ENCODE peak calls at places on chromosome 15, in five cellular contexts. One of them, this sample, is unnamed.

GRCh38 chr15:74140445-74140761 is 10.0 kb downstream of the ISLR2 start:
- ATAC-seq in GM23338: peak; percentile 13
- ATAC-seq in GM12878: no peak
- ATAC-seq in Panc1: no peak
- ATAC-seq in K562: no peak
- ATAC-seq in this sample: no peak

GRCh38 chr15:35911052-35911780 is 365.3 kb upstream of the DPH6 start:
- ATAC-seq in GM23338: no peak
- ATAC-seq in GM12878: no peak
- ATAC-seq in Panc1: no peak
- ATAC-seq in K562: no peak
- ATAC-seq in this sample: no peak

GRCh38 chr15:75952512-75952911 is 48.8 kb downstream of the FBXO22 start:
- ATAC-seq in GM23338: no peak
- ATAC-seq in GM12878: no peak
- ATAC-seq in Panc1: no peak
- ATAC-seq in K562: no peak
- ATAC-seq in this sample: no peak

GRCh38 chr15:82315519-82316246 is 33.6 kb downstream of the GOLGA6L10 start:
- ATAC-seq in GM23338: no peak
- ATAC-seq in GM12878: no peak
- ATAC-seq in Panc1: no peak
- ATAC-seq in K562: no peak
- ATAC-seq in this sample: no peak

GRCh38 chr15:88299502-88299901 is 43.0 kb upstream of the NTRK3 start:
- ATAC-seq in GM23338: peak; percentile 56
- ATAC-seq in GM12878: no peak
- ATAC-seq in Panc1: no peak
- ATAC-seq in K562: no peak
- ATAC-seq in this sample: no peak

GRCh38 chr15:64162478-64162868 is 349 bp downstream of the PPIB start:
- ATAC-seq in GM23338: peak; percentile 46
- ATAC-seq in GM12878: peak; percentile 53
- ATAC-seq in Panc1: peak; percentile 69
- ATAC-seq in K562: peak; percentile 58
- ATAC-seq in this sample: peak; percentile 54

GRCh38 chr15:43370310-43370974 is 401 bp downstream of the ZSCAN29 start:
- ATAC-seq in GM23338: peak; percentile 62
- ATAC-seq in GM12878: peak; percentile 78
- ATAC-seq in Panc1: peak; percentile 75
- ATAC-seq in K562: peak; percentile 82
- ATAC-seq in this sample: peak; percentile 65

GRCh38 chr15:60945196-60945595 is 283.9 kb downstream of the RORA start:
- ATAC-seq in GM23338: no peak
- ATAC-seq in GM12878: no peak
- ATAC-seq in Panc1: no peak
- ATAC-seq in K562: no peak
- ATAC-seq in this sample: no peak

GRCh38 chr15:69060744-69061143 is 46.2 kb downstream of the NOX5 start:
- ATAC-seq in GM23338: no peak
- ATAC-seq in GM12878: peak; percentile 54
- ATAC-seq in Panc1: no peak
- ATAC-seq in K562: no peak
- ATAC-seq in this sample: no peak

GRCh38 chr15:63019539-63020109 is 22.9 kb upstream of the TPM1 start:
- ATAC-seq in GM23338: peak; percentile 99
- ATAC-seq in GM12878: no peak
- ATAC-seq in Panc1: no peak
- ATAC-seq in K562: no peak
- ATAC-seq in this sample: peak; percentile 44

GRCh38 chr15:61681676-61682075 is 378.6 kb downstream of the VPS13C start:
- ATAC-seq in GM23338: no peak
- ATAC-seq in GM12878: no peak
- ATAC-seq in Panc1: no peak
- ATAC-seq in K562: no peak
- ATAC-seq in this sample: no peak

GRCh38 chr15:88077249-88077810 is 179.2 kb downstream of the NTRK3 start:
- ATAC-seq in GM23338: no peak
- ATAC-seq in GM12878: no peak
- ATAC-seq in Panc1: no peak
- ATAC-seq in K562: no peak
- ATAC-seq in this sample: no peak

GRCh38 chr15:48016865-48017264 is 103.9 kb upstream of the SLC24A5 start:
- ATAC-seq in GM23338: no peak
- ATAC-seq in GM12878: no peak
- ATAC-seq in Panc1: no peak
- ATAC-seq in K562: no peak
- ATAC-seq in this sample: no peak

GRCh38 chr15:29057856-29058255 is 172.1 kb downstream of the APBA2 start:
- ATAC-seq in GM23338: no peak
- ATAC-seq in GM12878: no peak
- ATAC-seq in Panc1: no peak
- ATAC-seq in K562: no peak
- ATAC-seq in this sample: no peak

GRCh38 chr15:60673918-60674558 is 195.1 kb upstream of the ICE2 start:
- ATAC-seq in GM23338: no peak
- ATAC-seq in GM12878: no peak
- ATAC-seq in Panc1: peak; percentile 75
- ATAC-seq in K562: no peak
- ATAC-seq in this sample: peak; percentile 87

GRCh38 chr15:57427367-57427821 is 51.1 kb downstream of the CGNL1 start:
- ATAC-seq in GM23338: peak; percentile 46
- ATAC-seq in GM12878: no peak
- ATAC-seq in Panc1: peak; percentile 92
- ATAC-seq in K562: no peak
- ATAC-seq in this sample: peak; percentile 72

GRCh38 chr15:29888651-29889050 is 66.4 kb upstream of the TJP1 start:
- ATAC-seq in GM23338: peak; percentile 90
- ATAC-seq in GM12878: no peak
- ATAC-seq in Panc1: no peak
- ATAC-seq in K562: no peak
- ATAC-seq in this sample: no peak

GRCh38 chr15:52441846-52442245 is 86.8 kb downstream of the MYO5A start:
- ATAC-seq in GM23338: no peak
- ATAC-seq in GM12878: no peak
- ATAC-seq in Panc1: no peak
- ATAC-seq in K562: no peak
- ATAC-seq in this sample: no peak

GRCh38 chr15:22973286-22973685 is 6.9 kb downstream of the CYFIP1 start:
- ATAC-seq in GM23338: no peak
- ATAC-seq in GM12878: peak; percentile 91
- ATAC-seq in Panc1: no peak
- ATAC-seq in K562: no peak
- ATAC-seq in this sample: no peak

GRCh38 chr15:58448331-58448730 is 16.5 kb downstream of the LIPC start:
- ATAC-seq in GM23338: no peak
- ATAC-seq in GM12878: no peak
- ATAC-seq in Panc1: no peak
- ATAC-seq in K562: no peak
- ATAC-seq in this sample: no peak

GRCh38 chr15:83436513-83437158 is 10.5 kb upstream of the SH3GL3 start:
- ATAC-seq in GM23338: peak; percentile 80
- ATAC-seq in GM12878: peak; percentile 70
- ATAC-seq in Panc1: peak; percentile 75
- ATAC-seq in K562: peak; percentile 92
- ATAC-seq in this sample: no peak

GRCh38 chr15:88804257-88804656 is 1.0 kb downstream of the ACAN start:
- ATAC-seq in GM23338: no peak
- ATAC-seq in GM12878: no peak
- ATAC-seq in Panc1: peak; percentile 52
- ATAC-seq in K562: no peak
- ATAC-seq in this sample: no peak

GRCh38 chr15:88390502-88390901 is 76.7 kb downstream of the MRPL46 start:
- ATAC-seq in GM23338: no peak
- ATAC-seq in GM12878: no peak
- ATAC-seq in Panc1: no peak
- ATAC-seq in K562: no peak
- ATAC-seq in this sample: no peak

GRCh38 chr15:98692213-98692612 is 43.9 kb downstream of the IGF1R start:
- ATAC-seq in GM23338: no peak
- ATAC-seq in GM12878: no peak
- ATAC-seq in Panc1: no peak
- ATAC-seq in K562: no peak
- ATAC-seq in this sample: no peak

GRCh38 chr15:43293402-43293801 is 26.7 kb upstream of the TGM5 start:
- ATAC-seq in GM23338: peak; percentile 98
- ATAC-seq in GM12878: no peak
- ATAC-seq in Panc1: peak; percentile 84
- ATAC-seq in K562: peak; percentile 91
- ATAC-seq in this sample: no peak

GRCh38 chr15:74957301-74958035 is 896 bp upstream of the RPP25 start:
- ATAC-seq in GM23338: peak; percentile 4
- ATAC-seq in GM12878: peak; percentile 26
- ATAC-seq in Panc1: peak; percentile 58
- ATAC-seq in K562: peak; percentile 1
- ATAC-seq in this sample: peak; percentile 37

GRCh38 chr15:95409924-95410323 is 920.6 kb upstream of the NR2F2 start:
- ATAC-seq in GM23338: no peak
- ATAC-seq in GM12878: peak; percentile 59
- ATAC-seq in Panc1: no peak
- ATAC-seq in K562: no peak
- ATAC-seq in this sample: no peak

GRCh38 chr15:78872155-78872971 is at the start of gene MORF4L1:
- ATAC-seq in GM23338: peak; percentile 92
- ATAC-seq in GM12878: peak; percentile 90
- ATAC-seq in Panc1: peak; percentile 95
- ATAC-seq in K562: peak; percentile 88
- ATAC-seq in this sample: peak; percentile 99
- TF ChIP-seq POLR2AphosphoS5 in GM23338: peak; percentile 27
- TF ChIP-seq POLR2AphosphoS5 in GM12878: no peak
- TF ChIP-seq POLR2AphosphoS5 in Panc1: no peak
- TF ChIP-seq POLR2AphosphoS5 in K562: no peak
- TF ChIP-seq POLR2AphosphoS5 in this sample: peak; percentile 81

DNA sequence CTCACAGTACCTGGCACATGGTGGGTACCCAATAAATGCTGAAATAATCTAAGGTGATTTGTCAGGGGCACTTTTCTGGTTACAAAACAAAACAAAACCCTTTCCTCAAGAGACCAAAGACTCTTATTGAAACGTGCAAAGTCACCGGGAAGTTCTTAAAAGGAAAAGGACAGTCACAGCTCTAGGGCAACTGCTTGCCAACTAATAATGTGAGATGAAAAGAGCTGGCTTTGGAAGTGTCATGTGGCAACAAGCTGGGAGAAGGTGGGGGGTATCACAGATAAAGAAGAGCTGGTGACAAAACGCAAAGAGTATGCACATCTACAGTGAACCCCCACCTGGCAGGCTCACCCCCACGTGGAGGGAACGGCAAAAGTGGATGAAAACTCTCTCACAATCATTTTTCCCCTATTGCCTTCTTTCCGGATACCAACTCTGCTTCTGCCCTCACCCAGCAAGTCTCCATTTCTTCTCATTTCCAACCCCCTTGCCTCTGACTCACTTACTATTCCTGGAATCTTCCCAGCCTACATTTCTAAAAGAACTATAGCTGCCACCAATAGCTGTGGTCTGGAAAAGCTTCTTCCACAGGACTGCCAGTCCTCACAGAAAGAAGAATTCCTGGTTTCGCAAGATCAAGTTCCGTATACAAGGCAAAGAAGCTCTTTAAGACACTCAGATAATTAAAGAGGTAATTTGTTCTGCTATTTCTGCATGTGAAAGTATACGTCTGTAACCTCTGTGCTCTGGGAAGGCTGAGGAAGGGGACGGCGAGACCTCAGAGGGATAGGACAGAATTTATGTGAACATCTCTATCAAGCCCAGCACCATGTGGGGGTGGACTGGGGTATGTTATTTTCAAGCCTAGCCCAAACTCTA is 21.8 kb upstream of the ANPEP start:
- ATAC-seq in GM23338: no peak
- ATAC-seq in GM12878: no peak
- ATAC-seq in Panc1: no peak
- ATAC-seq in K562: no peak
- ATAC-seq in this sample: peak; percentile 77
- TF ChIP-seq CTCF in GM23338: no peak
- TF ChIP-seq CTCF in GM12878: no peak
- TF ChIP-seq CTCF in Panc1: no peak
- TF ChIP-seq CTCF in K562: no peak
- TF ChIP-seq CTCF in this sample: no peak

GRCh38 chr15:92904832-92905640 is 4.9 kb downstream of the CHD2 start:
- ATAC-seq in GM23338: no peak
- ATAC-seq in GM12878: no peak
- ATAC-seq in Panc1: no peak
- ATAC-seq in K562: no peak
- ATAC-seq in this sample: no peak
- H3K27ac ChIP-seq in GM23338: peak overlapping the region; percentile 88
- H3K27ac ChIP-seq in GM12878: peak overlapping the region; percentile 98
- H3K27ac ChIP-seq in Panc1: peak overlapping the region; percentile 99
- H3K27ac ChIP-seq in K562: peak overlapping the region; percentile 85
- H3K27ac ChIP-seq in this sample: peak overlapping the region; percentile 100

GRCh38 chr15:101092186-101092866 is 159.5 kb downstream of the CHSY1 start:
- ATAC-seq in GM23338: no peak
- ATAC-seq in GM12878: no peak
- ATAC-seq in Panc1: no peak
- ATAC-seq in K562: no peak
- ATAC-seq in this sample: no peak

GRCh38 chr15:101092867-101093202 is 159.0 kb downstream of the CHSY1 start:
- ATAC-seq in GM23338: no peak
- ATAC-seq in GM12878: no peak
- ATAC-seq in Panc1: no peak
- ATAC-seq in K562: no peak
- ATAC-seq in this sample: no peak

GRCh38 chr15:101089579-101090459 is 162.0 kb downstream of the CHSY1 start:
- ATAC-seq in GM23338: no peak
- ATAC-seq in GM12878: no peak
- ATAC-seq in Panc1: no peak
- ATAC-seq in K562: no peak
- ATAC-seq in this sample: no peak

GRCh38 chr15:101090460-101090853 is 161.4 kb downstream of the CHSY1 start:
- ATAC-seq in GM23338: no peak
- ATAC-seq in GM12878: no peak
- ATAC-seq in Panc1: no peak
- ATAC-seq in K562: no peak
- ATAC-seq in this sample: no peak

DNA sequence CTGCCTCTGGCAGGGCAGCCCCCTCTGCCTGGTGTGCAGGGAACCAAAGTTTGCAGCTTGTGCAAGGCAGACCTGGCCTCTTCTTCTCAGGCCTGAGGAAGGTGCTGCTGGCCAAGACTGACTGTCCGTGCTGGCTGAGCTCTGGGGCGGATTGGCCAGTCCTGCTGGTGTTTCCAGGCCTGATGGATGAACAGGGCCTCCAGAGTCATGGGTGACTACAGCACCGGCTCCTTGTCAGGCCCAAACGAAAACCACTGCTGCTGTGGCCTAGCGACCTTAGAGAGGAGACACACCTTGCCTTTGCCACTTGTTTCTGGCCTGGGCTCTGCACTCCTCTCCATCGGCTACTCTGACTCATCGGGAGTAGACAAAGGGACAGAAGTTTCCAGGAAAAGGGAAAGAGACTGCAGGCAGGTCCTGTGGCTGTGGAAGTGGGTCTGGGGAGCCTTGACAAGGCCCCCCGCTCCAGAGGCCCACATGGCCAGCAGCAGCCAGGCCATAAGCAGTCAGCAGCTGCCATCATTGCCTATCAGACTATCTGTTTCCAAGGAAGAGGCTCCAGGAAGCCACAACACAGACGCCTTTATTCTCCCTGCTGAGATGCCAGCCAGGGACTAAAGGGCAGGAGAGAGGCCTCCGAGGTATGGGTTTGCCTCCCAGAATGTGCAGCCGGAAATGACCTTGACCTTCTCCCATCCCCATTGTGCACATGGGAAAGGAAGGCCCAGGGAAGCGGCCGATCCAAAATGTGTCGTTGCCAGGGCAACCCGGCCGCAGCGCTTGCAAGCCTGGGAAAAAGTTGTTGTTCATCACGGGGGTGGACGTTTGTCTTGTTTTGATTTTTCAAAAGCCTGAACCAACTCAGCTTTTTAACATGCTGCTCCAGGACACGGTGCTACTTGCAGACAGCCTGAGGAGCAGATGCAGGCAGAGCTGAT is 160.5 kb downstream of the CHSY1 start:
- ATAC-seq in GM23338: no peak
- ATAC-seq in GM12878: no peak
- ATAC-seq in Panc1: no peak
- ATAC-seq in K562: no peak
- ATAC-seq in this sample: peak; percentile 57
- TF ChIP-seq POLR2AphosphoS5 in GM23338: no peak
- TF ChIP-seq POLR2AphosphoS5 in GM12878: no peak
- TF ChIP-seq POLR2AphosphoS5 in Panc1: no peak
- TF ChIP-seq POLR2AphosphoS5 in K562: no peak
- TF ChIP-seq POLR2AphosphoS5 in this sample: no peak